ENCODE peak calls at places on chromosome 7, in nine cellular contexts. R is ELF-1, Q is brain microvascular endothelial cell, Y is activated gamma-delta T cell, D is NCI-H1092 treated with DMSO at 0.1 percent for 48 hours, Z is T follicular helper cell, B is A549, C is AG08396, I is AG08395. S is an unnamed sample.

GRCh38 chr7:152486968-152487367 is 51.2 kb upstream of the KMT2C start:
- DNase-seq in Q (no peak), B (no peak), Z (no peak), D (no peak), I (no peak), Y (no peak), R (no peak), C (no peak), S (no peak)

GRCh38 chr7:25835191-25835590 is 316.8 kb upstream of the NFE2L3 start:
- DNase-seq in Q (no peak), Y (no peak), R (no peak), C (peak), Z (no peak), B (no peak), D (no peak), I (peak), S (peak)

GRCh38 chr7:101978683-101979082 is 161.3 kb downstream of the CUX1 start:
- DNase-seq in Z (no peak), D (peak), Q (no peak), C (no peak), I (no peak), R (no peak), Y (no peak), B (no peak), S (no peak)

GRCh38 chr7:77290425-77290824 is 90.8 kb upstream of the FGL2 start:
- DNase-seq in C (no peak), Y (no peak), I (no peak), D (no peak), Z (no peak), R (no peak), Q (no peak), B (no peak), S (no peak)

GRCh38 chr7:120165231-120165630 is 107.7 kb upstream of the KCND2 start:
- DNase-seq in I (no peak), B (no peak), Y (no peak), D (no peak), C (no peak), Q (no peak), R (no peak), Z (no peak), S (peak)

GRCh38 chr7:64653721-64654401 is 12.1 kb upstream of the ZNF107 start:
- DNase-seq in Z (no peak), Y (no peak), R (no peak), D (no peak), C (no peak), I (no peak), B (no peak), Q (no peak), S (no peak)

GRCh38 chr7:40839881-40840280 is 705.1 kb downstream of the SUGCT start:
- DNase-seq in I (no peak), C (no peak), D (no peak), Z (no peak), Y (no peak), B (no peak), R (no peak), Q (peak), S (no peak)

GRCh38 chr7:97971990-97972943 is 17.7 kb downstream of the OCM2 start:
- DNase-seq in R (peak), Q (peak), Z (peak), C (peak), D (peak), I (peak), Y (peak), B (peak), S (peak)

GRCh38 chr7:82481499-82482097 is 38.0 kb upstream of the CACNA2D1 start:
- DNase-seq in D (peak), Z (no peak), Q (no peak), I (peak), R (no peak), B (peak), C (peak), Y (no peak), S (peak)

GRCh38 chr7:157139142-157140117 is 704 bp downstream of the UBE3C start:
- DNase-seq in Z (peak), R (no peak), Y (peak), Q (peak), B (peak), D (no peak), I (peak), C (peak), S (peak)

GRCh38 chr7:92695308-92696261 is 105.4 kb upstream of the FAM133B start:
- DNase-seq in D (no peak), Q (peak), Z (no peak), Y (no peak), B (peak), R (peak), I (peak), C (peak), S (peak)

GRCh38 chr7:105426606-105427146 is 38.0 kb upstream of the SRPK2 start:
- DNase-seq in I (no peak), D (no peak), Y (no peak), B (no peak), Z (no peak), R (no peak), Q (no peak), C (no peak), S (no peak)

GRCh38 chr7:158345731-158346130 is 241.9 kb downstream of the PTPRN2 start:
- DNase-seq in Y (no peak), Z (no peak), B (no peak), Q (no peak), I (no peak), C (no peak), R (no peak), D (no peak), S (no peak)

GRCh38 chr7:101465576-101466196 is 103.0 kb downstream of the COL26A1 start:
- DNase-seq in R (no peak), I (no peak), C (no peak), Q (no peak), D (no peak), Z (no peak), Y (no peak), B (no peak), S (no peak)

GRCh38 chr7:74467876-74468275 is 14.2 kb downstream of the GTF2IRD1 start:
- DNase-seq in Z (no peak), B (no peak), Y (no peak), I (no peak), Q (no peak), R (no peak), D (no peak), C (no peak), S (no peak)

GRCh38 chr7:28316489-28316888 is 95.8 kb upstream of the CREB5 start:
- DNase-seq in Z (no peak), Q (no peak), B (no peak), D (no peak), C (peak), R (no peak), I (peak), Y (no peak), S (peak)

GRCh38 chr7:25529320-25529719 is 301.0 kb upstream of the NPVF start:
- DNase-seq in Z (no peak), Q (no peak), C (no peak), I (no peak), Y (no peak), R (no peak), B (no peak), D (no peak), S (no peak)

GRCh38 chr7:95092332-95092731 is 184.9 kb downstream of the PPP1R9A start:
- DNase-seq in Z (no peak), D (no peak), Y (no peak), Q (no peak), B (no peak), I (no peak), C (no peak), R (no peak), S (no peak)

GRCh38 chr7:72292794-72293193 is 119.3 kb downstream of the CALN1 start:
- DNase-seq in Q (no peak), B (no peak), C (no peak), I (no peak), D (no peak), Z (no peak), R (no peak), Y (no peak), S (no peak)

GRCh38 chr7:100880645-100881044 is 5.7 kb downstream of the SRRT start:
- DNase-seq in B (no peak), R (no peak), I (no peak), Z (no peak), D (no peak), Q (no peak), Y (no peak), C (no peak), S (no peak)

GRCh38 chr7:74479066-74479781 is 25.5 kb downstream of the GTF2IRD1 start:
- DNase-seq in C (no peak), I (no peak), Z (no peak), R (no peak), Q (peak), D (peak), Y (no peak), B (no peak), S (peak)

S was measured in GM03348.